ENCODE peak calls at places on chromosomes 5 and 9, in seven cellular contexts. F, A, G, M, K, W and T are unnamed samples.
A peak's percentile ranks its signal among the peaks of the same experiment; 100 is the strongest.

GRCh38 chr5:84564311-84564710 is 179.6 kb upstream of the EDIL3 start:
- DNase-seq in F (no peak), A (no peak), G (no peak), M (no peak), K (no peak), W (no peak), T (no peak)

GRCh38 chr5:144913661-144914060 is 743.0 kb downstream of the KCTD16 start:
- DNase-seq in F (no peak), A (no peak), G (no peak), M (no peak), K (no peak), W (no peak), T (no peak)

GRCh38 chr9:9352877-9353481 is 1259.8 kb downstream of the PTPRD start:
- DNase-seq in F (no peak), A (no peak), G (no peak), M (peak; percentile 1), K (no peak), W (no peak), T (no peak)

GRCh38 chr5:131671994-131672655 is 37.1 kb upstream of the RAPGEF6 start:
- DNase-seq in F (no peak), A (no peak), G (no peak), M (peak; percentile 41), K (no peak), W (peak; percentile 5), T (peak; percentile 25)

GRCh38 chr5:139304391-139305324 is 11.1 kb downstream of the MATR3 start:
- DNase-seq in F (no peak), A (no peak), G (no peak), M (no peak), K (no peak), W (no peak), T (no peak)

GRCh38 chr5:99587983-99588382 is 659.2 kb upstream of the CHD1 start:
- DNase-seq in F (no peak), A (no peak), G (no peak), M (no peak), K (no peak), W (no peak), T (no peak)

GRCh38 chr5:33527696-33528095 is 86.9 kb downstream of the TARS1 start:
- DNase-seq in F (no peak), A (no peak), G (no peak), M (no peak), K (no peak), W (no peak), T (no peak)

GRCh38 chr5:43802119-43802518 is 199.1 kb downstream of the NNT start:
- DNase-seq in F (no peak), A (no peak), G (no peak), M (no peak), K (no peak), W (no peak), T (no peak)

GRCh38 chr5:157217289-157218024 is 36.8 kb downstream of the ITK start:
- DNase-seq in F (no peak), A (no peak), G (no peak), M (no peak), K (no peak), W (no peak), T (no peak)

GRCh38 chr5:40557486-40557885 is 122.2 kb upstream of the PTGER4 start:
- DNase-seq in F (no peak), A (no peak), G (no peak), M (no peak), K (no peak), W (no peak), T (no peak)

GRCh38 chr9:33817327-33818166 is 587 bp downstream of the UBE2R2 start:
- DNase-seq in F (peak; percentile 83), A (no peak), G (peak; percentile 49), M (peak; percentile 79), K (peak; percentile 48), W (peak; percentile 64), T (peak; percentile 35)

GRCh38 chr5:35971186-35971877 is 19.9 kb downstream of the UGT3A1 start:
- DNase-seq in F (no peak), A (no peak), G (no peak), M (no peak), K (no peak), W (no peak), T (no peak)

GRCh38 chr5:134638760-134639201 is 6.2 kb upstream of the SAR1B start:
- DNase-seq in F (no peak), A (no peak), G (peak; percentile 70), M (no peak), K (no peak), W (peak; percentile 96), T (no peak)

GRCh38 chr5:42982107-42982622 is 58.0 kb downstream of the ANXA2R start:
- DNase-seq in F (no peak), A (no peak), G (no peak), M (peak; percentile 30), K (peak; percentile 43), W (no peak), T (no peak)

GRCh38 chr9:99193466-99193821 is 28.3 kb downstream of the ALG2 start:
- DNase-seq in F (no peak), A (no peak), G (no peak), M (no peak), K (no peak), W (no peak), T (no peak)

GRCh38 chr5:180720501-180720900 is 19.4 kb downstream of the OR2Y1 start:
- DNase-seq in F (no peak), A (no peak), G (no peak), M (no peak), K (no peak), W (no peak), T (no peak)

GRCh38 chr9:132942541-132943182 is 1.8 kb downstream of the TSC1 start:
- DNase-seq in F (no peak), A (no peak), G (no peak), M (no peak), K (no peak), W (no peak), T (no peak)

GRCh38 chr5:99258819-99259218 is 330.0 kb upstream of the CHD1 start:
- DNase-seq in F (no peak), A (no peak), G (no peak), M (no peak), K (no peak), W (no peak), T (no peak)

GRCh38 chr9:111944467-111944866 is 47.9 kb downstream of the UGCG start:
- DNase-seq in F (no peak), A (no peak), G (no peak), M (no peak), K (no peak), W (no peak), T (no peak)

GRCh38 chr9:3181049-3181953 is 337.4 kb upstream of the PUM3 start:
- DNase-seq in F (peak; percentile 83), A (no peak), G (peak; percentile 39), M (no peak), K (peak; percentile 37), W (peak; percentile 64), T (peak; percentile 24)

GRCh38 chr5:119301947-119302346 is 53.9 kb upstream of the TNFAIP8 start:
- DNase-seq in F (no peak), A (no peak), G (no peak), M (no peak), K (no peak), W (no peak), T (no peak)

GRCh38 chr9:132451276-132451675 is 41.3 kb downstream of the CFAP77 start:
- DNase-seq in F (no peak), A (no peak), G (no peak), M (no peak), K (no peak), W (no peak), T (no peak)

GRCh38 chr5:1937590-1937989 is 54.9 kb upstream of the IRX4 start:
- DNase-seq in F (no peak), A (no peak), G (no peak), M (no peak), K (no peak), W (no peak), T (no peak)

GRCh38 chr5:175663191-175664184 is 5.6 kb downstream of the HRH2 start:
- DNase-seq in F (no peak), A (no peak), G (peak; percentile 56), M (no peak), K (peak; percentile 36), W (no peak), T (no peak)

GRCh38 chr5:109965634-109966033 is 275.9 kb downstream of the MAN2A1 start:
- DNase-seq in F (no peak), A (no peak), G (no peak), M (no peak), K (no peak), W (no peak), T (no peak)

GRCh38 chr9:128818839-128819715 is 777 bp downstream of the ENDOG start:
- DNase-seq in F (peak; percentile 81), A (no peak), G (peak; percentile 50), M (peak; percentile 29), K (peak; percentile 37), W (no peak), T (no peak)

DNA sequence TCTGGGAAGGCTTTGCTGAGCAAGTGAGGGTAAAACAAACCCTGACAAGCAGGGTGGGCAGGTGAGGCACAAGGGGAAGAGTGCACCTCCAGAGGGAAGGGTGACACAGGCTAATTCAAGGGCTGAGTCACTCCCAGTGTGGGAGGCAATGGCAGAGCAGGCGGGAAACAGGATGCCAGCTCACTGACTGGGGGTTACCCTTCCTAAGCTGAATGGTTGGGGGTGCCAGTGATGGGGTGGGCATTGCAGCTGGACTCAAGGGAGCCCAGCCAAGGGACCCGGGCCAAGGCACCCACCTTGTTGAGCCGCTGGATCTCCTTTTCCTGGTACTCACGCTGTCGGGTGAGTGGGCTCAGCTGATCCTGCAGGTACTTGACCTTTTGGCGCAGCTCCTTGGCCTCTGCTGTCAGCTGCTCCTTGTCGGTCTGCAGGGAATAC is 18.4 kb downstream of the GPX3 start:
- DNase-seq in F (no peak), A (no peak), G (no peak), M (peak; percentile 71), K (no peak), W (no peak), T (no peak)
- TF ChIP-seq POLR2AphosphoS5 in F (no peak), A (no peak), G (no peak), M (no peak), K (no peak), W (no peak), T (no peak)

GRCh38 chr5:10760976-10761841 is at the start of gene DAP:
- DNase-seq in F (peak; percentile 87), A (peak; percentile 51), G (peak; percentile 92), M (peak; percentile 85), K (peak; percentile 85), W (peak; percentile 36), T (peak; percentile 79)
- TF ChIP-seq POLR2A in F (no peak), A (no peak), G (no peak), M (peak; percentile 59), K (no peak), W (peak; percentile 55), T (no peak)

GRCh38 chr5:172770374-172770674 is 671 bp downstream of the DUSP1 start:
- DNase-seq in F (peak; percentile 54), A (no peak), G (no peak), M (no peak), K (no peak), W (no peak), T (no peak)
- H3K27ac ChIP-seq in F (peak overlapping the region; percentile 90), A (peak overlapping the region; percentile 86), G (peak overlapping the region; percentile 98), M (peak overlapping the region; percentile 92), K (peak overlapping the region; percentile 99), W (peak overlapping the region; percentile 98), T (peak overlapping the region; percentile 100)

DNA sequence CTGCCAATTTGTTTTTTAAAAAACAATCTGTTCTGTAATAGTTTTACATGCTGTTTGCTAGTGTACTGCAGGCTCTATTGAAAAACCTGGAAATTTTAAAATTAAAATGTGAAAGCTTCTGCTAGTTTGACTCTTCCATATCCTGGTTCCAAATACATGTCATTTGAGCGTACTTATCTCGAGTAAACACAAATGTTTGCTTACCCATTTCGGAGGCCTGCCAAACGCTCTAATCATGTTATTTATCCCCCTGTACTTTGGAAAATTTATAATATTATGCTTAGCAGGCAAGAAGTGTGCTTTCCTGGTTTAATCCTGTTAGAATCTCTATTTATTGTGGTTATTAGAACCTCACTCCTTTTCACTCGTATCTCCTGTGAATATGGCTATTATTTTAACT is 476.8 kb upstream of the CYLC2 start:
- DNase-seq in F (no peak), A (no peak), G (peak; percentile 61), M (no peak), K (no peak), W (no peak), T (no peak)
- TF ChIP-seq POLR2AphosphoS5 in F (no peak), A (no peak), G (no peak), M (no peak), K (no peak), W (no peak), T (no peak)